ENCODE peak calls at places on chromosome 14, in six cellular contexts. H is hepatocyte, G is breast epithelium, U is transverse colon, Z is cardiac muscle cell, S is A549. B is an unnamed sample. For H3K4me1, the result is how much of the 10 kb centered on the place peaks cover.

GRCh38 chr14:67285876-67286452 is 44.7 kb downstream of the PALS1 start:
- DNase-seq in H (peak), G (no peak), U (no peak), S (peak), Z (peak), B (no peak)

GRCh38 chr14:102278631-102278935 is 26.4 kb downstream of the MOK start:
- DNase-seq in H (no peak), G (no peak), Z (no peak), U (no peak), S (no peak), B (no peak)

GRCh38 chr14:21308479-21309237 is 28.8 kb downstream of the RPGRIP1 start:
- DNase-seq in H (peak), U (peak), Z (peak), S (peak), G (peak), B (peak)

GRCh38 chr14:20498622-20499021 is 6.7 kb upstream of the RNASE10 start:
- DNase-seq in U (no peak), G (no peak), Z (no peak), S (no peak), H (no peak), B (no peak)

GRCh38 chr14:76727403-76727802 is 33.9 kb upstream of the VASH1 start:
- DNase-seq in Z (no peak), U (no peak), G (no peak), H (no peak), S (no peak), B (no peak)

GRCh38 chr14:74945261-74945851 is 10.0 kb downstream of the PGF start:
- DNase-seq in U (peak), S (peak), G (no peak), H (peak), Z (peak), B (no peak)

GRCh38 chr14:96027356-96028335 is 11.5 kb upstream of the C14orf132 start:
- DNase-seq in H (no peak), Z (no peak), U (no peak), S (no peak), G (no peak), B (no peak)

GRCh38 chr14:64748995-64749714 is 44.9 kb downstream of the PLEKHG3 start:
- DNase-seq in H (no peak), G (no peak), U (no peak), S (no peak), Z (no peak), B (no peak)

GRCh38 chr14:21978184-21978998 is 304.8 kb upstream of the OR4E1 start:
- DNase-seq in Z (peak), U (peak), S (peak), H (peak), G (no peak), B (no peak)

DNA sequence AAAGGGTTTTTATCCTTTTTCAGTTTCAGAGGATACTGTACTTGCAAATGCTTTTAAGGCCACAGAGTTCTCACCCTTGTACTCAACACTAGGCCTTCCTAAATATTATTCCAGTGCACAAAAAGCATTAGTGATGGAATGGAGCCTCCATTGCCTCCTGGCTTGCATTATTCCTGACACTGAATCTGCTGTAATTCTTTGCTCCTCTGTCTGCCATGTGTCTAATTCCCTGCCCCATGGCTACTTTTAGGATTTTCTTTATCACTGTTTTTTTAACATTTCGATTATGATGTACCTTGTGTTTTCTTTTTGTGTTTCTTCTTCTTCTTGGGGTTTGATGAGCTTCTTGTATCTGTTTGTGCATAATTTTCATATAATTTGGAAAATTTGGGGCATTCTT is 29.5 kb downstream of the SUSD6 start:
- DNase-seq in G (no peak), Z (no peak), H (no peak), U (no peak), S (no peak), B (no peak)
- H3K4me1 ChIP-seq in G (under half), Z (under half), H (under half), U (half or more), S (under half), B (half or more)

GRCh38 chr14:32087173-32087861 is 10.2 kb downstream of the ARHGAP5 start:
- DNase-seq in S (peak), U (no peak), Z (peak), H (peak), G (no peak), B (no peak)

GRCh38 chr14:32087907-32088306 is 10.8 kb downstream of the ARHGAP5 start:
- DNase-seq in S (no peak), G (no peak), H (no peak), U (no peak), Z (no peak), B (no peak)

GRCh38 chr14:32085182-32085844 is 8.2 kb downstream of the ARHGAP5 start:
- DNase-seq in S (no peak), H (no peak), G (no peak), U (no peak), Z (no peak), B (no peak)

GRCh38 chr14:32083789-32084188 is 6.7 kb downstream of the ARHGAP5 start:
- DNase-seq in H (no peak), Z (no peak), G (no peak), U (no peak), S (peak), B (no peak)

GRCh38 chr14:32085845-32086383 is 8.8 kb downstream of the ARHGAP5 start:
- DNase-seq in U (no peak), S (no peak), Z (no peak), H (no peak), G (no peak), B (no peak)
- H3K4me3 ChIP-seq in U (no peak), S (no peak), Z (no peak), H (no peak), G (no peak), B (no peak)

GRCh38 chr14:70278281-70278680 is 81.2 kb downstream of the COX16 start:
- DNase-seq in Z (no peak), G (no peak), U (no peak), H (no peak), S (no peak), B (no peak)
- H3K4me1 ChIP-seq in Z (under half), G (under half), U (under half), H (under half), S (under half), B (under half)

GRCh38 chr14:99718031-99718810 is 34.1 kb downstream of the CYP46A1 start:
- DNase-seq in S (no peak), H (peak), U (no peak), G (peak), Z (no peak), B (peak)
- H3K4me3 ChIP-seq in S (no peak), H (no peak), U (no peak), G (no peak), Z (no peak), B (no peak)

GRCh38 chr14:52222901-52223300 is 44.6 kb upstream of the PTGDR start:
- DNase-seq in G (no peak), U (no peak), H (no peak), S (no peak), Z (no peak), B (no peak)

GRCh38 chr14:52227559-52228222 is 39.8 kb upstream of the PTGDR start:
- DNase-seq in Z (no peak), S (no peak), U (peak), G (no peak), H (peak), B (no peak)
- H3K4me1 ChIP-seq in Z (under half), S (under half), U (under half), G (under half), H (under half), B (under half)

GRCh38 chr14:99418217-99418616 is 62.4 kb downstream of the SETD3 start:
- DNase-seq in Z (no peak), S (no peak), H (no peak), G (no peak), U (no peak), B (no peak)

GRCh38 chr14:99413972-99414371 is 66.7 kb downstream of the SETD3 start:
- DNase-seq in S (no peak), Z (no peak), U (no peak), H (no peak), G (no peak), B (no peak)

GRCh38 chr14:99415496-99416281 is 65.0 kb downstream of the SETD3 start:
- DNase-seq in U (peak), Z (peak), H (peak), S (peak), G (no peak), B (no peak)

GRCh38 chr14:99419905-99420304 is 60.8 kb downstream of the SETD3 start:
- DNase-seq in S (no peak), U (no peak), Z (no peak), H (no peak), G (no peak), B (no peak)

GRCh38 chr14:99416909-99417308 is 63.8 kb downstream of the SETD3 start:
- DNase-seq in G (no peak), U (no peak), Z (no peak), S (no peak), H (no peak), B (no peak)
- H3K4me3 ChIP-seq in G (no peak), U (no peak), Z (no peak), S (no peak), H (no peak), B (no peak)

DNA sequence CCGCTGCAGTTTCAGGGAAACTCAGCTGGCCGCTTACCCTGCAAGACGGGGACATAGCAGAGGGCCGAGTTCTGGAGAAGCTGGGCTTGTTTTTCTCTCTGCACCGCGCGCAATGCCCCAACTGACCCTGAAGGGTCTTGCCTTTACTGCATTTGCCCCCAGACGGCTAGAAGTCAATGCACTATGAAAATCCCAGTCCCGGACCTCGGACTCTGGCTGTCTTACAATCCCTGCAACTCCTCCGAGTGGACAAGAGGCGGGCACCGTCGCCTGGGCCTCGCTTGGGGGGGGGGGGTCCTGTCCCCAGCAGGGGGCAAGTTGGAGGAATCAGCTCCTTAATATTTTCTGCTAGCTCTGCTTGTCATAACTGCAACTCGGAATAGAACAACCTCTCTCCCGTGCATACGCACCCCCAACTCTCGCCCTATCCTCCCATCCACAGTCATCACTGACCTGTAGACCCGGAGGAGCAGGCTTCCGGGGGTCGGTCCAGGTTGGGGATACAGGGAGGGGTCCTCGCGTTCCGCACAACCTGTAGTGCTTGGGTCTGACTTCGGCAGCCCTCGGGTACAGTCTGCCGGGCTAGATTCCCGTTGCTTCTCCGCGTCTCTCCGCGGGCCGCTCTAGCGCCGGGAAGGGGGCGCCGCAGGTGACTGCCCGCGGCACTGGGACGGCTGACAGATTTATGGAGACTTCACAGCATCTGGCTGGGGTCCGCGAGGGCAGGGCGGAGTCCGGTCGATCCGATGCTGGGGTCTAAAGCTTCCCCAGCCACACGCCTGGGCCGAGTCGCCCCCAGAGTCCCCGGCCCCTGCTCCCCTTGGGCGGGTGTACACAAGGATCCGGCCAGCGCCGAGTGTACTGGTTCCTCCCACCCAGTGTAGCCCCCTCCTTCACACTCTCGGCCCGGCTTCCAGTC is 3.3 kb upstream of the PAX9 start:
- DNase-seq in S (no peak), G (no peak), U (no peak), Z (no peak), H (peak), B (no peak)
- H3K4me1 ChIP-seq in S (under half), G (under half), U (under half), Z (under half), H (under half), B (half or more)